ENCODE peak calls at places on chromosomes 2 and 18, in six cellular contexts. Q is breast epithelium, O is transverse colon, J is IMR-90, Y is mammary epithelial cell, W is cardiac muscle cell. N is an unnamed sample.

GRCh38 chr2:147198651-147199171 is 646.1 kb upstream of the ACVR2A start:
- DNase-seq in W (no peak), J (no peak), Q (no peak), Y (no peak), O (no peak), N (no peak)

GRCh38 chr2:9165625-9166024 is 41.0 kb upstream of the ASAP2 start:
- DNase-seq in Y (peak; percentile 89), O (no peak), W (peak; percentile 41), Q (no peak), J (peak; percentile 68), N (no peak)

GRCh38 chr18:26549103-26549485 is 741 bp upstream of the KCTD1 start:
- DNase-seq in Y (peak; percentile 79), W (peak; percentile 58), Q (no peak), J (peak; percentile 31), O (peak; percentile 38), N (peak; percentile 39)

GRCh38 chr2:68031546-68032160 is 31.2 kb downstream of the C1D start:
- DNase-seq in J (peak; percentile 70), Y (peak; percentile 48), W (peak; percentile 72), Q (no peak), O (no peak), N (no peak)

GRCh38 chr2:207258191-207258991 is 92.6 kb upstream of the KLF7 start:
- DNase-seq in J (peak; percentile 100), Q (peak; percentile 67), Y (peak; percentile 54), W (peak; percentile 98), O (peak; percentile 78), N (peak; percentile 95)

GRCh38 chr2:163198972-163199371 is 360.4 kb upstream of the KCNH7 start:
- DNase-seq in Y (no peak), O (no peak), Q (no peak), W (no peak), J (no peak), N (no peak)

GRCh38 chr2:227880460-227880859 is 9.0 kb downstream of the DAW1 start:
- DNase-seq in J (no peak), W (no peak), O (no peak), Y (no peak), Q (no peak), N (no peak)

GRCh38 chr2:155026646-155027045 is 328.2 kb downstream of the KCNJ3 start:
- DNase-seq in O (no peak), J (no peak), Q (no peak), W (no peak), Y (no peak), N (no peak)

GRCh38 chr2:150878347-150878746 is 383.3 kb downstream of the RBM43 start:
- DNase-seq in W (no peak), O (no peak), Q (no peak), J (peak; percentile 52), Y (peak; percentile 78), N (no peak)

GRCh38 chr2:208407667-208408066 is 1.1 kb downstream of the PTH2R start:
- DNase-seq in O (no peak), Q (no peak), Y (no peak), W (peak; percentile 30), J (peak; percentile 2), N (peak; percentile 48)

GRCh38 chr2:152336854-152337510 is 2.0 kb downstream of the FMNL2 start:
- DNase-seq in O (peak; percentile 41), Y (peak; percentile 49), J (peak; percentile 53), Q (no peak), W (peak; percentile 59), N (peak; percentile 21)

GRCh38 chr2:24833821-24834732 is 40.9 kb downstream of the CENPO start:
- DNase-seq in O (no peak), J (no peak), Y (no peak), Q (no peak), W (no peak), N (no peak)

GRCh38 chr18:76376668-76377358 is 118.2 kb downstream of the ZNF516 start:
- DNase-seq in Q (peak; percentile 49), Y (no peak), J (no peak), O (no peak), W (no peak), N (no peak)

GRCh38 chr2:86790134-86790827 is 432 bp downstream of the CD8A start:
- DNase-seq in J (no peak), O (no peak), Q (no peak), W (no peak), Y (peak; percentile 8), N (no peak)

GRCh38 chr2:10036095-10036879 is 7.1 kb upstream of the KLF11 start:
- DNase-seq in Y (peak; percentile 82), J (peak; percentile 63), O (peak; percentile 64), Q (no peak), W (peak; percentile 77), N (no peak)

GRCh38 chr2:184602734-184603133 is 4.4 kb downstream of the ZNF804A start:
- DNase-seq in Q (no peak), J (no peak), O (no peak), W (no peak), Y (no peak), N (no peak)

GRCh38 chr18:69820538-69820937 is 127.1 kb downstream of the CD226 start:
- DNase-seq in O (no peak), Y (no peak), W (no peak), J (no peak), Q (no peak), N (no peak)

GRCh38 chr18:69814861-69815385 is 132.8 kb downstream of the CD226 start:
- DNase-seq in Q (no peak), W (no peak), Y (no peak), J (no peak), O (no peak), N (no peak)

GRCh38 chr18:69817335-69817935 is 130.2 kb downstream of the CD226 start:
- DNase-seq in W (peak; percentile 78), J (peak; percentile 98), Q (no peak), O (no peak), Y (peak; percentile 67), N (no peak)

GRCh38 chr18:69813559-69813958 is 134.1 kb downstream of the CD226 start:
- DNase-seq in O (no peak), J (no peak), W (no peak), Q (no peak), Y (no peak), N (no peak)

DNA sequence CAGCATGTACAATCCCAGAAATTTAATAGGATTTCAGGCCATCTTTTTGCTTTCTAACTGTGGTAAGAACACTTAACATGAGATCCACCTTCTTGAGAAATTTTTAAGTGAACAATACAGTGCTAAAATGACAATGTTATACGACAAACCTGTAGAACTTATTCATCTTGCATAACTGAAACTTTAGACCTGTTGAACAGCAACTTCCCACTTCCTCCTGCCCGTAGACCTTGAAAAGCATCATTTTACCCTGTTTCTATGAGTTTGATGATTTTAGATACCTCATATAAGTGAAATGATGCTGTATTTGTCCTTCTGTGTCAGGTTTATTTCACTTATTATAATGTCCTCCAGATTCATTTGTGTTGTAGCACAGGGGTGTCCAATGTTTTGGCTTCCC is 128.2 kb downstream of the CD226 start:
- DNase-seq in W (no peak), J (no peak), Y (no peak), Q (no peak), O (no peak), N (no peak)
- H3K27me3 ChIP-seq in W (no peaks in the 10 kb centered on the region), J (no peaks in the 10 kb centered on the region), Y (no peaks in the 10 kb centered on the region), Q (no peaks in the 10 kb centered on the region), O (no peaks in the 10 kb centered on the region), N (no peaks in the 10 kb centered on the region)

GRCh38 chr2:190882831-190883582 is 2.4 kb downstream of the GLS start:
- DNase-seq in J (no peak), Q (no peak), Y (peak; percentile 29), W (peak; percentile 16), O (no peak), N (peak; percentile 23)
- H3K4me3 ChIP-seq in J (peak overlapping the region; percentile 66), Q (peak overlapping the region; percentile 94), Y (peak overlapping the region; percentile 74), W (peak overlapping the region; percentile 92), O (peak overlapping the region; percentile 70), N (no peak overlapping the region)

GRCh38 chr2:238160206-238161129 is 1.7 kb downstream of the ERFE start:
- DNase-seq in O (no peak), W (peak; percentile 49), Q (no peak), Y (no peak), J (peak; percentile 59), N (peak; percentile 82)

GRCh38 chr2:238163494-238164198 is 4.9 kb downstream of the ERFE start:
- DNase-seq in J (no peak), Y (no peak), W (no peak), Q (peak; percentile 3), O (no peak), N (no peak)

GRCh38 chr2:238162516-238163441 is 4.0 kb downstream of the ERFE start:
- DNase-seq in W (peak; percentile 16), O (no peak), J (no peak), Y (no peak), Q (no peak), N (no peak)

GRCh38 chr2:238161291-238162051 is 2.7 kb downstream of the ERFE start:
- DNase-seq in Q (peak; percentile 49), O (no peak), J (no peak), Y (no peak), W (no peak), N (no peak)

DNA sequence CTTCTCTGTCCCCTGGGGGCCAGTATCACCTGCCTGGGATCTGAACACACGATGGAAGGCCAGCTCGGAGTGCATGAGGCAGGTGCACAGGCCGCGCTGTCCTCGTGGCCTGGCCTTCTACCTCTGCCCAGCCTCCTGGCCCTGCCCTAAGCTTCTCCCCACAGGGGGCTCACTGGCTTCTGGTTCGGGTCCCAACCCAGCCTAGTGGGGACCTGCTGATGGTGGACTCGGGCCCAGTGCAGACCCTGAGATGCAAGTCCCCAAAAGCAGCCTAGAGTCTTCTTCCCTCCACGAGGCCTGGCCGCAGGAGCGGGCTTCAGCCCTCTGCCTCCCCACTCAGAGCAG is 3.4 kb downstream of the ERFE start:
- DNase-seq in Q (no peak), W (no peak), J (no peak), O (no peak), Y (no peak), N (no peak)
- H3K27me3 ChIP-seq in Q (no peaks in the 10 kb centered on the region), W (peaks cover 83% of the 10 kb centered on the region), J (peaks cover 2% of the 10 kb centered on the region), O (peaks cover 61% of the 10 kb centered on the region), Y (peaks cover 9% of the 10 kb centered on the region), N (no peaks in the 10 kb centered on the region)

GRCh38 chr2:224986479-224986878 is 55.8 kb downstream of the DOCK10 start:
- DNase-seq in J (no peak), Y (no peak), Q (no peak), O (no peak), W (no peak), N (no peak)

GRCh38 chr2:224982910-224983688 is 59.2 kb downstream of the DOCK10 start:
- DNase-seq in O (peak; percentile 33), W (peak; percentile 82), J (peak; percentile 85), Y (no peak), Q (no peak), N (no peak)

GRCh38 chr2:224982226-224982625 is 60.0 kb downstream of the DOCK10 start:
- DNase-seq in W (peak; percentile 64), J (no peak), Y (no peak), Q (no peak), O (no peak), N (no peak)

GRCh38 chr2:224984641-224985040 is 57.6 kb downstream of the DOCK10 start:
- DNase-seq in O (no peak), J (no peak), W (peak; percentile 7), Q (no peak), Y (no peak), N (no peak)

DNA sequence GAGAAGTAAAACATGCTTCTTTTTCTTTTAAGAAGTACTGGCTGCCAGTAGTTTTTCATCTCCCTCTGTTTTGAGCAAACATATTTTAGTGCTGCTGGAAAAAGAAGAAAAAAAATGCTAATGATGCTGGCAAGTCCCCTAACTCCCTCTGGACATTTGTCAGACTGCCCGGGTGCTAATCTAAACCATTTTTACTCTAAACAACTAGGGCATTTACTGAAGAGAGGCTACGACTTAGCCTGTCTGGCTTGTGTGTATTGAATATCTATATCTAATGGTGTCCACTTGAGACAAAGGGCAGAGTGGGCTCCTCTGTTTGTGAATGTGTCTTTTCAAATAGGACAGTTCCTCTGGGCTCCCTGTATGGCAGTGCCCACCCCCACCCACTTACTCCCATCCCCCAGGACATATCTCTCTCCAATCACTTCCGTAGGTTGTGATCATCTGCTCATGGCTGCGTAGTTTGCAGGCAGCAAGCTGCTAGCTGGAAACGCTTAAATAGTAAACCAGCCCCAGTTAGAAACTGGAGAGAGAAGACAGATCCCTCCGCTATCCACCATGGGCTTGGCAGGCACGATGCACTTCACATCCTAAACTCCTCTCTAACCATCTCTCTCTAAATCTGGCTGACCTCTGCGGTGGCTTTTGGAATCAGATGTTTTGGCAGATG is 58.4 kb downstream of the DOCK10 start:
- DNase-seq in J (peak; percentile 59), Q (no peak), Y (no peak), O (no peak), W (peak; percentile 73), N (no peak)
- H3K4me3 ChIP-seq in J (peak overlapping the region; percentile 33), Q (peak overlapping the region; percentile 55), Y (no peak overlapping the region), O (peak overlapping the region; percentile 0), W (no peak overlapping the region), N (no peak overlapping the region)

N was measured in WERI-Rb-1.